ENCODE peak calls at places on chromosomes 12 and 14, in five cellular contexts. F is fibroblast of mammary gland; B is mucosa of descending colon; Z is stimulated activated CD4-positive, alpha-beta T cell treated with anti-CD3 and anti-CD28 coated beads, TNF-alpha, amount 100 ng/mL, for 1 hour; Y is left ventricle myocardium superior. T is an unnamed sample.

GRCh38 chr12:18171571-18171970 is 81.6 kb upstream of the RERGL start:
- DNase-seq in Z (no peak), Y (no peak), F (peak; percentile 48), B (no peak), T (no peak)

GRCh38 chr12:104870797-104871196 is 87.3 kb downstream of the SLC41A2 start:
- DNase-seq in Z (no peak), F (no peak), B (no peak), Y (no peak), T (no peak)

GRCh38 chr12:108826807-108827721 is 30.3 kb downstream of the SSH1 start:
- DNase-seq in Z (no peak), B (no peak), F (peak; percentile 58), Y (no peak), T (no peak)

GRCh38 chr14:21308479-21309237 is 28.8 kb downstream of the RPGRIP1 start:
- DNase-seq in Y (peak; percentile 46), F (peak; percentile 67), B (peak; percentile 84), Z (peak; percentile 48), T (peak; percentile 37)

GRCh38 chr12:104721065-104721458 is 237.0 kb downstream of the SLC41A2 start:
- DNase-seq in F (no peak), Z (no peak), Y (no peak), B (no peak), T (no peak)

GRCh38 chr12:122079038-122079531 is 529 bp downstream of the MLXIP start:
- DNase-seq in Z (peak; percentile 21), F (no peak), B (peak; percentile 70), Y (no peak), T (peak; percentile 80)

GRCh38 chr12:2581293-2582045 is 213.3 kb upstream of the FKBP4 start:
- DNase-seq in B (no peak), Y (no peak), Z (no peak), F (no peak), T (no peak)

GRCh38 chr12:112796067-112796466 is 4.5 kb downstream of the RPH3A start:
- DNase-seq in Y (no peak), B (no peak), F (no peak), Z (no peak), T (no peak)

GRCh38 chr12:42030588-42030987 is 114.1 kb downstream of the GXYLT1 start:
- DNase-seq in F (no peak), B (no peak), Z (no peak), Y (no peak), T (no peak)

GRCh38 chr12:21813125-21813524 is 38.6 kb upstream of the KCNJ8 start:
- DNase-seq in B (no peak), Y (no peak), F (no peak), Z (no peak), T (no peak)

GRCh38 chr12:42744539-42745156 is 155.1 kb upstream of the PRICKLE1 start:
- DNase-seq in F (peak; percentile 71), Z (no peak), B (no peak), Y (no peak), T (no peak)

GRCh38 chr14:46490150-46490769 is 161.3 kb downstream of the RPL10L start:
- DNase-seq in B (no peak), F (no peak), Z (no peak), Y (no peak), T (no peak)